ENCODE peak calls at places on chromosome 6, in nine cellular contexts. D is Panc1; Q is EL; T is GM19239; H is stimulated activated CD4-positive, alpha-beta T cell treated with anti-CD3 and anti-CD28 coated beads, Interleukin-1b, Interleukin-23, amount 100 ng/mL, for 4 hours; M is NCI-H1048; G is activated CD8-positive, alpha-beta memory T cell treated with anti-CD3 and anti-CD28 coated beads, Interleukin-2, amount 10 ng/mL, durations not matched to agents 7 days and 5 days; O is fibroblast of pulmonary artery; U is C1 segment of cervical spinal cord. N is an unnamed sample.

GRCh38 chr6:64679411-64679810 is 1027.6 kb downstream of the EYS start:
- DNase-seq in M (no peak), G (no peak), H (no peak), U (no peak), Q (no peak), D (no peak), O (peak), T (no peak), N (no peak)

GRCh38 chr6:123316733-123317323 is 319.9 kb downstream of the TRDN start:
- DNase-seq in G (no peak), H (no peak), O (peak), M (no peak), U (no peak), D (peak), T (no peak), Q (peak), N (no peak)

GRCh38 chr6:27161946-27162603 is 85.4 kb upstream of the PRSS16 start:
- DNase-seq in M (no peak), Q (peak), O (peak), U (no peak), T (no peak), G (peak), D (peak), H (no peak), N (no peak)

GRCh38 chr6:12592634-12593033 is 123.9 kb upstream of the PHACTR1 start:
- DNase-seq in H (no peak), G (no peak), M (no peak), U (no peak), O (no peak), T (no peak), D (no peak), Q (peak), N (no peak)

GRCh38 chr6:44072452-44072958 is 54.7 kb downstream of the MRPL14 start:
- DNase-seq in O (no peak), T (no peak), Q (no peak), H (no peak), U (no peak), D (no peak), M (no peak), G (no peak), N (no peak)

GRCh38 chr6:25270559-25270958 is 8.6 kb upstream of the CARMIL1 start:
- DNase-seq in H (no peak), M (no peak), U (no peak), T (no peak), Q (no peak), G (no peak), D (no peak), O (no peak), N (no peak)

GRCh38 chr6:35776364-35777215 is at the start of gene CLPSL2:
- DNase-seq in D (no peak), U (no peak), H (no peak), O (peak), Q (peak), M (no peak), T (no peak), G (no peak), N (no peak)

GRCh38 chr6:28107506-28107905 is 16.9 kb upstream of the ZSCAN16 start:
- DNase-seq in T (no peak), H (no peak), G (no peak), O (no peak), D (no peak), M (no peak), Q (no peak), U (peak), N (no peak)

GRCh38 chr6:106051241-106051640 is 34.9 kb upstream of the PRDM1 start:
- DNase-seq in T (no peak), D (no peak), Q (no peak), G (no peak), M (no peak), H (no peak), O (no peak), U (no peak), N (no peak)

GRCh38 chr6:82494367-82494766 is 130.8 kb downstream of the TPBG start:
- DNase-seq in T (no peak), H (no peak), D (no peak), O (no peak), G (no peak), M (no peak), U (no peak), Q (no peak), N (no peak)

GRCh38 chr6:8329592-8329991 is 105.8 kb downstream of the SLC35B3 start:
- DNase-seq in U (no peak), T (no peak), O (no peak), D (no peak), M (no peak), H (no peak), Q (no peak), G (no peak), N (no peak)

GRCh38 chr6:127641905-127642304 is 64.9 kb downstream of the C6orf58 start:
- DNase-seq in T (peak), M (no peak), D (peak), G (no peak), Q (peak), O (peak), H (no peak), U (no peak), N (no peak)

GRCh38 chr6:25263602-25264001 is 15.6 kb upstream of the CARMIL1 start:
- DNase-seq in U (no peak), D (no peak), O (no peak), G (no peak), T (no peak), M (no peak), Q (peak), H (no peak), N (no peak)

GRCh38 chr6:14476793-14477531 is 359.4 kb downstream of the CD83 start:
- DNase-seq in M (no peak), G (no peak), Q (peak), T (no peak), D (no peak), U (no peak), O (peak), H (no peak), N (no peak)

GRCh38 chr6:37588745-37589139 is 89.0 kb upstream of the CCDC167 start:
- DNase-seq in G (no peak), H (no peak), M (no peak), D (no peak), O (no peak), U (no peak), Q (no peak), T (no peak), N (no peak)

GRCh38 chr6:78909391-78909790 is 42.0 kb downstream of the IRAK1BP1 start:
- DNase-seq in D (no peak), Q (peak), U (no peak), H (no peak), G (no peak), M (no peak), O (peak), T (no peak), N (no peak)

GRCh38 chr6:128327890-128328289 is 192.5 kb downstream of the PTPRK start:
- DNase-seq in T (no peak), O (peak), G (peak), M (no peak), Q (peak), U (no peak), D (peak), H (peak), N (no peak)

GRCh38 chr6:114739656-114740055 is 396.8 kb upstream of the HS3ST5 start:
- DNase-seq in O (no peak), H (no peak), M (no peak), D (no peak), Q (no peak), T (no peak), U (no peak), G (no peak), N (no peak)

GRCh38 chr6:156933201-156934053 is 156.2 kb downstream of the ARID1B start:
- DNase-seq in H (no peak), U (peak), T (no peak), D (no peak), M (no peak), O (no peak), Q (no peak), G (no peak), N (no peak)

GRCh38 chr6:144104898-144105487 is 9.6 kb upstream of the SF3B5 start:
- DNase-seq in M (peak), H (no peak), O (peak), U (no peak), G (no peak), T (peak), Q (peak), D (peak), N (no peak)

GRCh38 chr6:155004017-155004416 is 8.9 kb downstream of the TIAM2 start:
- DNase-seq in Q (no peak), H (no peak), M (no peak), U (no peak), G (no peak), O (no peak), T (no peak), D (no peak), N (no peak)

GRCh38 chr6:96716221-96716620 is 121.1 kb downstream of the GPR63 start:
- DNase-seq in U (no peak), O (no peak), M (no peak), G (no peak), H (no peak), Q (no peak), T (no peak), D (no peak), N (no peak)

GRCh38 chr6:158706369-158706982 is 56.6 kb downstream of the SYTL3 start:
- DNase-seq in T (no peak), M (no peak), G (no peak), Q (peak), O (peak), D (no peak), U (no peak), H (no peak), N (no peak)

N was measured in esophagus muscularis mucosa.